ENCODE peak calls at places on chromosomes 16 and 17, in ten cellular contexts. K is fibroblast of lung; A is HCT116; F is mucosa of descending colon; M is esophagus muscularis mucosa; Y is pancreas; X is breast epithelium; G is CD4-positive, CD25-positive, alpha-beta regulatory T cell; N is IMR-90; P is suprapubic skin. J is an unnamed sample.

GRCh38 chr17:76879254-76879653 is 11.1 kb downstream of the MGAT5B start:
- DNase-seq in K (no peak), Y (no peak), A (no peak), X (no peak), P (no peak), F (no peak), G (no peak), N (no peak), M (no peak), J (no peak)

GRCh38 chr17:21379080-21379711 is 3.0 kb downstream of the KCNJ12 start:
- DNase-seq in N (no peak), G (no peak), M (no peak), X (no peak), A (no peak), Y (peak; percentile 85), P (no peak), F (peak; percentile 86), K (no peak), J (no peak)

GRCh38 chr16:57600048-57600835 is 28.2 kb upstream of the ADGRG1 start:
- DNase-seq in M (no peak), A (peak; percentile 47), X (no peak), P (peak; percentile 74), K (no peak), N (peak; percentile 32), Y (peak; percentile 93), G (no peak), F (peak; percentile 83), J (peak; percentile 27)

GRCh38 chr17:29643817-29644160 is 21.1 kb upstream of the CORO6 start:
- DNase-seq in F (no peak), A (no peak), M (no peak), X (no peak), P (no peak), Y (no peak), G (no peak), N (no peak), K (no peak), J (no peak)

GRCh38 chr17:39548494-39548893 is 59.2 kb downstream of the NEUROD2 start:
- DNase-seq in Y (no peak), M (no peak), X (no peak), P (no peak), A (no peak), K (no peak), F (no peak), N (no peak), G (no peak), J (no peak)

GRCh38 chr16:12157510-12158093 is 181.1 kb downstream of the SNX29 start:
- DNase-seq in Y (no peak), F (no peak), P (no peak), A (no peak), N (peak; percentile 67), M (no peak), X (no peak), K (peak; percentile 71), G (no peak), J (no peak)

GRCh38 chr17:19651461-19652238 is 3.1 kb downstream of the ALDH3A2 start:
- DNase-seq in M (peak; percentile 31), N (no peak), A (no peak), P (no peak), X (no peak), K (no peak), G (no peak), Y (no peak), F (no peak), J (no peak)

GRCh38 chr16:89620406-89620841 is 7.0 kb downstream of the DPEP1 start:
- DNase-seq in P (no peak), A (no peak), Y (peak; percentile 43), G (no peak), X (no peak), F (no peak), M (no peak), K (no peak), N (no peak), J (no peak)

GRCh38 chr16:49773534-49774486 is 82.1 kb downstream of the ZNF423 start:
- DNase-seq in N (no peak), P (no peak), F (no peak), G (no peak), K (no peak), Y (no peak), A (no peak), M (no peak), X (no peak), J (no peak)

GRCh38 chr16:49779979-49780378 is 75.9 kb downstream of the ZNF423 start:
- DNase-seq in M (no peak), G (no peak), N (no peak), F (no peak), K (no peak), P (no peak), X (no peak), A (no peak), Y (no peak), J (no peak)

GRCh38 chr16:49778202-49778601 is 77.7 kb downstream of the ZNF423 start:
- DNase-seq in X (no peak), Y (no peak), G (no peak), A (no peak), P (no peak), K (no peak), N (no peak), M (no peak), F (no peak), J (no peak)

GRCh38 chr16:49775581-49775980 is 80.3 kb downstream of the ZNF423 start:
- DNase-seq in G (no peak), M (no peak), P (no peak), Y (no peak), K (no peak), A (no peak), F (no peak), N (no peak), X (no peak), J (no peak)

GRCh38 chr16:49776085-49776501 is 79.8 kb downstream of the ZNF423 start:
- DNase-seq in P (no peak), K (no peak), A (no peak), F (no peak), M (no peak), Y (no peak), X (no peak), N (no peak), G (no peak), J (no peak)
- H3K9me3 ChIP-seq in P (no peaks in the 10 kb centered on the region), K (no peaks in the 10 kb centered on the region), A (no peaks in the 10 kb centered on the region), F (no peaks in the 10 kb centered on the region), M (no peaks in the 10 kb centered on the region), Y (no peaks in the 10 kb centered on the region), X (no peaks in the 10 kb centered on the region), N (no peaks in the 10 kb centered on the region), G (no peaks in the 10 kb centered on the region), J (no peaks in the 10 kb centered on the region)

GRCh38 chr17:82911822-82912221 is 72.0 kb upstream of the ZNF750 start:
- DNase-seq in Y (peak; percentile 50), G (no peak), F (no peak), M (no peak), K (no peak), A (no peak), P (no peak), X (no peak), N (no peak), J (no peak)

GRCh38 chr17:82914375-82914774 is 74.6 kb upstream of the ZNF750 start:
- DNase-seq in A (no peak), F (no peak), G (no peak), M (no peak), P (no peak), N (no peak), X (no peak), K (no peak), Y (peak; percentile 51), J (no peak)

GRCh38 chr17:82910770-82911169 is 70.9 kb upstream of the ZNF750 start:
- DNase-seq in X (no peak), P (no peak), M (no peak), Y (peak; percentile 53), F (no peak), N (no peak), G (no peak), K (no peak), A (no peak), J (no peak)

GRCh38 chr17:82913304-82914043 is 73.7 kb upstream of the ZNF750 start:
- DNase-seq in K (no peak), N (no peak), G (no peak), M (no peak), Y (peak; percentile 38), F (no peak), P (no peak), A (no peak), X (no peak), J (no peak)

GRCh38 chr17:82912571-82913089 is 72.8 kb upstream of the ZNF750 start:
- DNase-seq in A (no peak), M (no peak), X (no peak), P (no peak), F (no peak), K (no peak), G (no peak), N (no peak), Y (peak; percentile 34), J (no peak)
- H3K4me1 ChIP-seq in A (no peaks in the 10 kb centered on the region), M (peaks cover 2% of the 10 kb centered on the region), X (no peaks in the 10 kb centered on the region), P (peaks cover 33% of the 10 kb centered on the region), F (no peaks in the 10 kb centered on the region), K (no peaks in the 10 kb centered on the region), G (no peaks in the 10 kb centered on the region), N (no peaks in the 10 kb centered on the region), Y (no peaks in the 10 kb centered on the region), J (no peaks in the 10 kb centered on the region)

DNA sequence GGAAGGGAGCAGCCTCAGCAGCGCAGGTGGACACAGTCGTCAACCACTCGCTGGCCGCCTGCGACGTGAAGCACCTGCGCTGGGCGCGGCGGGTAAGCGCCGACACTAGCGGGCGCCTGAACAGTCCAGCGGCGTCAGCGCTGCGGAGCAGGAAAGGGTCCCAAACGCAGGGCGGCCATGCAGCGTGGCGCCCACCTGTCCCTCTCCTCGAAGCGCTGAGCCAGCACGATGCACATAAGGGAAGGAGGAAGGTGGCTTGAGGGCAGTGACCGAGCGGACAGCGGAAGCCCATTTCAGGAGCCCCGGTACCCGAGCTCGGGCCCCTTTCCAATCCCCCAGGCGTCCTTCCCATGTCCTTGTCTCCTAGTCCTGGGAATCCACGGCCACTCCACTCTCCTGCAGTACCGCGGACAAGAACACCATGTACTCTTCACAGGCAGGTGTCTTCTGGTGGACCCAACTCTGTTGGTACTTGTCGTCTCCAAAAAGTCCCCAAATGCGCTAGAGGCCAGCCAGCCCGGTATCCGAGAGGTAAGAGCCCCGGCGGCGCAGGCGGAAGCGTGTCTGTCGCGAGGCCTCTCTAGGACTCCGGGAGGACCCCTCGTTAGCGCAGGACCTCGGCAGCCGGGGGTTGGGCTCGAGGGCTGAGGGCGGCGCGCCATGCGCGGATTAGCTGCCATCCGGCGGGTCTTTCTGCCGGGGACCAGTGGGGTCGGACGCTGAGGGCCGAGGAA is 14.4 kb downstream of the ZNF232 start:
- DNase-seq in K (no peak), A (no peak), M (no peak), X (no peak), P (no peak), N (no peak), F (peak; percentile 57), G (peak; percentile 11), Y (peak; percentile 85), J (no peak)
- H3K9me3 ChIP-seq in K (peaks cover 4% of the 10 kb centered on the region), A (peaks cover 41% of the 10 kb centered on the region), M (peaks cover 37% of the 10 kb centered on the region), X (peaks cover 54% of the 10 kb centered on the region), P (peaks cover 33% of the 10 kb centered on the region), N (peaks cover 72% of the 10 kb centered on the region), F (peaks cover 57% of the 10 kb centered on the region), G (peaks cover 54% of the 10 kb centered on the region), Y (peaks cover 5% of the 10 kb centered on the region), J (peaks cover 28% of the 10 kb centered on the region)

DNA sequence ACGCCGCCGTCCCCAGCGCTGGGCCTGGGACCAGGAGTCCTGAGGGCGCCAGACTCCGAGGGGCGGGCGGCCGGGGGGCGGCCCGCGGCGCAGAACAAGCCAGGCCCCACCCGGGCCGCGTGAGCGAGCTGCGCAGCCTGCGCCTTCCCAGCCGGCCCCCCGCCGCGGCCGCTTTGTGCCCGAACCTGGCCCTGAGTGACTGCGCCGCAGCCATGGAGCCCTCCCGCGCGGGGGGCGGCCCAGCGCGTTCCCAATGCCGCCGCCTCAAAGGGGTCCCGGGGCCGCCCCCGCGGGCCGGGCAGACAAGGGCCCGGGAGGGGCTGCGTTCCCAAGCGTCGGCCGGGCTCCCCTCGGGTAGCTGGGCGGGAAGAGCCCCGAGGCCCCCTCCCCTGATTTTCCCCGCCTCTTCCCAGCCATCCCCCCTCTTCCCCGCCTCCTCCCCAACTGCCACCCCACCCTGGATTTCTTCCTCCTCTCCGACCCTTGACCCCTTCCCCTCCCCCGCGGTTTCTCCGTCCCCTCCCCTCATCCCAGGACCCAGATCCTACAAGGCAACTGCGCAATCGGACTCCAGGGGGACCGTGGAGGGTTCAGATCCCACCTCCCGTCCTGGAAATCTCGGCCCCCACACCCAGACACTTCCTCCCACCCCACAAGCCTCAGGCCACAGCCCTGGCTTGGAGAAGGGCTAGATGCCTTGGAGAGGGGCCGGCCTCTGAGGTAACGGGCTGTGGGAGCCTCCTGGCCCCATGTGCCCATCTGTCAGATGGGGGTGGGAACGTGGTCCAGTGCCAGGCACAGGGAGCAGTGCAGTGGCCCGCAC is 17.1 kb downstream of the ZNF423 start:
- DNase-seq in K (no peak), P (no peak), M (no peak), N (no peak), X (no peak), Y (peak; percentile 71), G (no peak), F (no peak), A (no peak), J (no peak)
- H3K4me1 ChIP-seq in K (no peaks in the 10 kb centered on the region), P (peaks cover 41% of the 10 kb centered on the region), M (peaks cover 51% of the 10 kb centered on the region), N (no peaks in the 10 kb centered on the region), X (peaks cover 6% of the 10 kb centered on the region), Y (no peaks in the 10 kb centered on the region), G (no peaks in the 10 kb centered on the region), F (peaks cover 3% of the 10 kb centered on the region), A (no peaks in the 10 kb centered on the region), J (peaks cover 10% of the 10 kb centered on the region)